ENCODE peak calls at places on chromosomes 1 and 21, in four cellular contexts. G is endothelial cell of umbilical vein, E is OCI-LY7, R is mammary epithelial cell. D is an unnamed sample.

GRCh38 chr21:44942566-44942965 is 2.7 kb downstream of the SLX9 start:
- DNase-seq in G (no peak), R (no peak), E (no peak), D (no peak)

GRCh38 chr1:55828031-55828430 is 612.9 kb upstream of the USP24 start:
- DNase-seq in G (no peak), R (peak), E (no peak), D (no peak)

GRCh38 chr1:59427155-59427554 is 130.3 kb downstream of the FGGY start:
- DNase-seq in E (no peak), R (peak), G (no peak), D (no peak)

GRCh38 chr1:155062702-155063411 is 683 bp upstream of the EFNA4 start:
- DNase-seq in R (no peak), G (no peak), E (peak), D (peak)

GRCh38 chr1:16165548-16165947 is 9.7 kb upstream of the EPHA2 start:
- DNase-seq in E (peak), R (no peak), G (no peak), D (no peak)

GRCh38 chr1:159826436-159827101 is at the start of gene SLAMF8:
- DNase-seq in E (no peak), G (no peak), R (no peak), D (no peak)

GRCh38 chr1:37124501-37124900 is 90.2 kb upstream of the GRIK3 start:
- DNase-seq in E (no peak), G (no peak), R (no peak), D (peak)

GRCh38 chr1:210557426-210558077 is 228.8 kb downstream of the HHAT start:
- DNase-seq in E (no peak), G (no peak), R (no peak), D (no peak)

GRCh38 chr21:41133896-41134522 is 34.0 kb upstream of the BACE2 start:
- DNase-seq in R (peak), G (peak), E (peak), D (peak)

GRCh38 chr1:46506470-46507219 is 17.0 kb downstream of the DMBX1 start:
- DNase-seq in E (no peak), R (peak), G (no peak), D (no peak)

GRCh38 chr1:113536182-113536780 is 146.0 kb downstream of the MAGI3 start:
- DNase-seq in E (no peak), G (no peak), R (peak), D (no peak)

GRCh38 chr1:76299036-76299435 is 224.5 kb downstream of the ST6GALNAC3 start:
- DNase-seq in R (no peak), G (no peak), E (no peak), D (no peak)
- H3K4me2 ChIP-seq in R (no peak), G (no peak), E (no peak), D (no peak)

GRCh38 chr1:235971571-235972315 is 93.1 kb downstream of the NID1 start:
- DNase-seq in R (peak), G (peak), E (peak), D (peak)

GRCh38 chr1:235971020-235971419 is 93.9 kb downstream of the NID1 start:
- DNase-seq in G (no peak), R (no peak), E (no peak), D (no peak)

GRCh38 chr1:235968837-235969236 is 96.1 kb downstream of the NID1 start:
- DNase-seq in E (no peak), G (no peak), R (no peak), D (no peak)

GRCh38 chr1:235974616-235975015 is 90.3 kb downstream of the NID1 start:
- DNase-seq in R (no peak), E (no peak), G (no peak), D (no peak)

DNA sequence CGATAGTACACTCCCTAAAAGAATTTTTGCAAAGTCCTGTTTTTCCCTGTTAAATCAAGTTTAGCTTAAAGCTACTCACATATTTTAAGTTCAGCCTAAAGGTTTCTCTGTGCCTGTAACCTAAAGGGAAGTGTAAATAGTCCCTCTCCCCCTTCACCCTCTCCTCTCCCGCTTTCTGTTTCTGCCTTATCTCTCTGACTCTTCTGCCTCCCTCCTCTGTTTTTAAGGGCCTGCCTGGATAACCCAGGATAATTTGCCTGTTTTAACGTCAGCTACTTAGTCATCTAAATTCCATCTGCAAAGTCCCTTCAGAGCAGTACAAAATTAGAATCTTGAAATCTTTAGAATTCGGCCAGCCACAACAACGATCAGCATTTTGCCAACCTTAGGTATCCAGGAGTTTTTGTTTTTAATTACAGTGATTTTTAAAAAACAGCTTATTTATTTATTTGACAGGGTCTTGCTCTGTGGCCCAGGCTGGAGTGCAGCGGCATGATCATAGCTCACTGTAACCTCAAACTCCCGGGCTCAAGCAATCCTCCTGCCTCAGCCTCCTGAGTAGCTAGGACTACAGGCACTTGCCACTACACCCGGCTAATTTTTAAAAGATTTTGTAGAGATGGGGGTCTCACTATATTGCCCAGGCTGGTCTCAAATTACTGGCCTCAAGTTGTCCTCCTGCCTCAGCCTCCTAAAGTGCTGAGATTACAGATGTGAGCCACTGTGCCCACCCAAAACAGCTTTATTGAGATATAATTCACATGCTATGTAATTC is 92.4 kb downstream of the NID1 start:
- DNase-seq in G (no peak), R (peak), E (peak), D (peak)
- H3K4me3 ChIP-seq in G (no peak), R (no peak), E (peak), D (peak)

DNA sequence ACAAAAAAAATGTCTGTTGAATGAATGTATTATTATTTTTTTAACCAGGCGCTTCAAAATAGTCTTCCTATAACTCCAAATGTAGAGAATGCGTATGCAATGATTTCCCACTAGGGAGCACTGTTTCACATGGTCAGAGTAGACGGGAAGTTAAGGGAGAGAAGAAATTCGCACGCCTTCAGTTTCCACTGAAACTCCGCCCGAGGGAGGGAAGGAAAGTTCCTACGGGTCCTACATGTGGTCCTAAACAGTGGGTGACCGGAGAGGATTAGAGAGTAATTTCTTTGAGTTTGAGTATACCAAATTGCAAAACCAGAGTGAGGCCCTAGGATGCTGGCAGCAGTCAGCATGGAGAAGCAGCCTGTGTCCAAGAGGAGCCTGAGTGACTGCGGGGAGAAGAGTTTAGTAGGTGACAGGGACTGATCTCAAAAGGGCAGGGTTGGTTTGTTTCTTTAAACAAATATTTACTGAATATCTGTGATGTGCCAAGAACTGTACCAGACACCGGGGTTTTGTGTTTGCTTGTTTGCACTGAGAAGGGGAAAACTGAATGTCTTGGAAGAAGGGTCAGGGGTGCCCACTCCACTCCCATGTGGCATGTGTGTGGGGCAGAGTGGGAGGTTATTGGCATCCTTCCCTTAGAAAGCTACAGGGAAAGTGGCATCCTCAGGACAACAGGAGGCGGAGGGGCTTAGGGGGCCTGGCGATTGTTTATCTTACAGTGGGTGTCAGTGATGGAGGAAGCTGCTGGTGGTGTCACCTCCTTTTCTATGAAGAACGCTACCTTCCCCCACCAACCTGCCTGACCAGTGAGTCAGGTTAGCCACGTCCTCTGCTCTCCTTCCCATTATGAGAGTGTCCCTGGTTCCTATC is 22.8 kb downstream of the RNU5D-1 start:
- DNase-seq in G (peak), E (peak), R (peak), D (peak)
- TF ChIP-seq CTCF in G (peak), E (peak), R (peak), D (peak)

GRCh38 chr1:119686661-119687060 is 25.1 kb upstream of the PHGDH start:
- DNase-seq in G (no peak), R (peak), E (no peak), D (no peak)

GRCh38 chr1:119683893-119684292 is 27.8 kb upstream of the PHGDH start:
- DNase-seq in G (no peak), E (no peak), R (no peak), D (no peak)

GRCh38 chr1:119688810-119689209 is 22.9 kb upstream of the PHGDH start:
- DNase-seq in G (no peak), E (no peak), R (no peak), D (no peak)

GRCh38 chr1:119689511-119689910 is 22.2 kb upstream of the PHGDH start:
- DNase-seq in E (no peak), G (no peak), R (no peak), D (no peak)

GRCh38 chr1:119687391-119688079 is 24.2 kb upstream of the PHGDH start:
- DNase-seq in E (no peak), R (peak), G (no peak), D (no peak)
- H3K4me2 ChIP-seq in E (no peak), R (peak), G (no peak), D (no peak)

DNA sequence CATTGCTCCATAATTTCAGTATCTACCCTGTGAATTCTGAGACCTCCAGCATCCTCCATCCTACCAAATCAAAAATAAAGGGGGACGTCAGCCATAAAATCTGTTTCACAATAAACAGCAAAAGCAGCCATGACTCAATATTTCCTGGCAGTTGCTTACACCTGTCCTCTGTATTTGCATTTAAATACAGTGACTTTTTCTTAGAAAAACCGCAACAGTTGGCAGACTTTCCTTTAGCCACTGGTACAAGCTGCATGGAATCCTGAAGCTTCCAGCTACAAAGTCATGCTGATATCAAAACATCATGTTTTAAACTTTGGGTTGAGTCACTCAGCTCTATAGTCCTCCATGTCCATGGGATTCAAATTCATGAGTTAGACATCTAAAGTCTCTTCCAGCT is 278.0 kb upstream of the KAZN start:
- DNase-seq in G (no peak), E (peak), R (peak), D (no peak)
- H3K4me3 ChIP-seq in G (no peak), E (peak), R (no peak), D (no peak)

DNA sequence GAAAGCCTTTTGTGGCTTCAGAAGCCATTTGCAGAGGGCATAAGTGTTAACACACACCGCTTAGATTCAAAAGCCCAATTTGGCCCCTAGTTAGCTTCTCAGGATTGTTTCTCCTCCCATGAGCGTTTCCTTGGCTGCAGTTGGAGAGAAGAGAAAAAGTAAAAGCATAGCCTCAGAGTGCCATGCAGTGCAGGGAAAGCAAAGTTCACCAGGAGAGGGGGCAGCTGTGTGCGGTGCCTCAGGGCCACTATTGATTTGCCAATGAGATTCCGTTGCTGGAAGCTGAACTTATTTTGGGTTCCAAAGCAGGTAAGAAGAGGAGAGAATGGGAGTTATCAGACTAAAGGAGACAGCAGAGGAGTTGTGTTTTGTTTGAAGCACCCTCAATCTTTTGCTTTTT is 102.4 kb downstream of the SELENOF start:
- DNase-seq in R (no peak), E (no peak), G (no peak), D (no peak)
- TF ChIP-seq CTCF in R (no peak), E (no peak), G (no peak), D (no peak)

DNA sequence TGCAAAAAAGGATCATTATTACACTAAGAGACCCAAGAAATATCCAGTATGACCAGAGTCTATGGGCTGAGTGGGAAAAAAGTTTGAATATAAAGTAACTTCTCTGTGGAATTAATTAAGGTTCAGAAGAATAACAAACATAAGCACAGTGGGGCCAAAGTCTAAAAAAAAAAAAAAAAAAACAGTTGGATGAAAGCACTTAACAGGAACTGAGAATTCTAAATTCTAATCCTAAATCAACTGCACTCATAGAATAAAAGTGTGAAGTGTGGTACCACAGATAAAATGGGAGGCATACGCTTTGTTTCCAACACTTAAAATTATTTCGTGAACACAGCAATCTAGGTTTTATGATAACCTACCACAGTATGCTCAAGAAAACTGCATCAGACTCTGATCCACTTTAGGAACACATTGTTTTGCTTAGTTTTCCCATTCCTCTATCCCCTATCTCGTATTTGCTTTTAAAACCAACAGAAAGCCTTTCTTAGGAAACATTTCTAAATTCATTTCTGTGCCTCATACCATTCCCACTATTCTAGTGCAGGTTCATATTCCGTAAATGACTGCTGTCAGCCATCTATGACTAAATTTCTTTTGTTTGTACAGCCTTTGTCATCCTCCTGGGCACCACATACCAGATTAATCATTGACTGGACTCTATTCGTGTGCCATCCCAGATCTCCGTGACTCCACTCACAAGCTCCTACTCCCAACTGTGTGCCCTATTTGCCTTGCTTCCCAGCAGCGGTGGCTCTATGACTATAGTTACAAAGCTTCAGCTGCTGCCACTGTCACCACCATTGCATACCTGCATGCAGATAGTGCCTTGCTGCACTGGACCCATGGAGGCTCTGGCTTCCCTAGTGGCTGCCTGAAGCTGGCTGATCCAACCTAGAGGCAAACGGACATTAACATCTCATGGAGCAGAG is 24.9 kb downstream of the CHML start:
- DNase-seq in E (no peak), R (no peak), G (no peak), D (no peak)
- H3K4me2 ChIP-seq in E (no peak), R (no peak), G (no peak), D (no peak)

D was measured in SK-N-SH.